ENCODE peak calls at places on chromosomes 7 and 10, in six cellular contexts. G, T, C, O, J and H are unnamed samples.
A peak's percentile ranks its signal among the peaks of the same experiment; 100 is the strongest.

GRCh38 chr7:74561898-74562613 is 95.5 kb upstream of the GTF2I start:
- DNase-seq in G (no peak), T (no peak), C (no peak), O (no peak), J (no peak), H (peak; percentile 41)

GRCh38 chr7:67522504-67522903 is 525.9 kb downstream of the TYW1 start:
- DNase-seq in G (no peak), T (no peak), C (no peak), O (no peak), J (no peak), H (no peak)

GRCh38 chr10:44963772-44964633 is 4.4 kb downstream of the RASSF4 start:
- DNase-seq in G (peak; percentile 89), T (no peak), C (no peak), O (no peak), J (no peak), H (no peak)

GRCh38 chr10:4073912-4074311 is 288.9 kb upstream of the KLF6 start:
- DNase-seq in G (no peak), T (no peak), C (peak; percentile 60), O (no peak), J (no peak), H (peak; percentile 87)

GRCh38 chr7:36084485-36085091 is 68.5 kb upstream of the EEPD1 start:
- DNase-seq in G (no peak), T (peak; percentile 48), C (peak; percentile 62), O (no peak), J (no peak), H (peak; percentile 53)

GRCh38 chr7:83301416-83301815 is 138.7 kb upstream of the PCLO start:
- DNase-seq in G (no peak), T (no peak), C (peak; percentile 58), O (no peak), J (no peak), H (peak; percentile 43)

GRCh38 chr10:6204341-6205191 is 1.8 kb downstream of the PFKFB3 start:
- DNase-seq in G (peak; percentile 56), T (no peak), C (peak; percentile 70), O (no peak), J (no peak), H (peak; percentile 88)

GRCh38 chr10:34524369-34525091 is 290.6 kb downstream of the PARD3 start:
- DNase-seq in G (no peak), T (no peak), C (no peak), O (no peak), J (no peak), H (no peak)

GRCh38 chr10:84194424-84195043 is at the start of gene CDHR1:
- DNase-seq in G (peak; percentile 64), T (peak; percentile 54), C (no peak), O (peak; percentile 63), J (peak; percentile 58), H (peak; percentile 39)